ENCODE peak calls at places on chromosome 5, in eight cellular contexts. B is HepG2, R is tibial nerve, Y is spleen, T is ovary, L is A549, C is K562, Q is testis. N is an unnamed sample.

GRCh38 chr5:66945389-66946349 is 250.9 kb downstream of the CD180 start:
- DNase-seq in R (no peak), L (no peak), Y (no peak), T (no peak), C (no peak), B (no peak), Q (no peak), N (no peak)

GRCh38 chr5:55668356-55668755 is 43.8 kb downstream of the SLC38A9 start:
- DNase-seq in T (no peak), L (peak), Y (no peak), C (no peak), R (no peak), Q (no peak), B (no peak), N (peak)

GRCh38 chr5:62718368-62718767 is 139.7 kb downstream of the LRRC70 start:
- DNase-seq in Y (no peak), B (no peak), R (no peak), C (peak), Q (no peak), T (no peak), L (peak), N (no peak)

GRCh38 chr5:65062684-65063083 is 294.0 kb downstream of the CWC27 start:
- DNase-seq in Q (peak), T (peak), R (peak), L (peak), C (no peak), Y (no peak), B (no peak), N (peak)

GRCh38 chr5:112776301-112776856 is 38.7 kb downstream of the APC start:
- DNase-seq in B (no peak), Q (no peak), T (no peak), C (no peak), L (no peak), R (no peak), Y (no peak), N (no peak)

GRCh38 chr5:82287625-82288024 is 9.5 kb upstream of the RPS23 start:
- DNase-seq in L (no peak), R (no peak), T (no peak), C (no peak), B (no peak), Q (no peak), Y (no peak), N (no peak)

GRCh38 chr5:6383376-6383775 is 5.0 kb upstream of the MED10 start:
- DNase-seq in T (no peak), B (peak), C (no peak), L (no peak), R (no peak), Q (no peak), Y (no peak), N (no peak)

GRCh38 chr5:181052928-181053759 is 13.1 kb downstream of the BTNL9 start:
- DNase-seq in B (no peak), C (peak), Q (no peak), R (no peak), T (no peak), Y (peak), L (no peak), N (no peak)

GRCh38 chr5:174732040-174733020 is 7.9 kb downstream of the MSX2 start:
- DNase-seq in Q (no peak), Y (no peak), B (no peak), R (no peak), C (no peak), L (no peak), T (no peak), N (no peak)

GRCh38 chr5:139426222-139426885 is 13.0 kb downstream of the DNAJC18 start:
- DNase-seq in B (no peak), L (no peak), C (no peak), Y (no peak), R (no peak), Q (no peak), T (no peak), N (no peak)

GRCh38 chr5:98050583-98050982 is 722.9 kb upstream of the RGMB start:
- DNase-seq in Y (no peak), L (peak), B (no peak), C (no peak), Q (no peak), R (no peak), T (no peak), N (peak)

GRCh38 chr5:35031276-35031675 is 16.5 kb downstream of the AGXT2 start:
- DNase-seq in L (no peak), B (no peak), Y (no peak), T (no peak), R (no peak), C (no peak), Q (no peak), N (no peak)

GRCh38 chr5:157730900-157731271 is 334 bp upstream of the THG1L start:
- DNase-seq in B (no peak), Y (no peak), C (no peak), R (no peak), L (no peak), Q (no peak), T (no peak), N (no peak)

GRCh38 chr5:78718185-78718584 is 69.6 kb upstream of the LHFPL2 start:
- DNase-seq in R (no peak), B (no peak), C (no peak), Y (no peak), Q (no peak), L (no peak), T (no peak), N (no peak)

DNA sequence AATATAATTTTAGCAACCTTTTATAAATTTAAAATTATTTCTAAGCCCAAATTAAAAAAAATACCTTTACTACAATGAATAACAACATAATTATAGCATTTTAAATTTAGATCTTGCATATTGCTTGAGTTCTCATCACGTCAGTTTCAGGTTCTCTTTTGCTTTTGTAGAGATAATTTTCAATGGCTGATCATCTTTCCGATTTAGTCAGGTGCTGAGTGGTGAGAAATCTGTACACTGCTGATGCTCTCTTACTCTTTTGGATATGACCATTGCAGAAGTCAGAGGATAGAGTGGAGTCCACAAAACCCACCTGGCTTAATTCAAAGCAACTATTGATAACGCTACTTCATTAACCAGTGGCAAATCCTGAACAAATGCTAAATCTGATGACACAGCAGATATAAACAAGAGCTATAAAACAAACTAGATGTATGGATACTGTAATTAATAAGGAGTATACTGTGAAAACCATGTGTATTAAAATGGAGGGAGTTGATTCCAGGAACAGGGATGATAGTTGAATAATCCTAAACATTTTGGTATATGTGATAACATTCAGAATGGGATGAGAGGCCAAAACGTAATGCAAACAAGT is 394.8 kb downstream of the CSNK1G3 start:
- DNase-seq in R (no peak), B (no peak), C (no peak), Q (no peak), T (no peak), Y (no peak), L (no peak), N (no peak)
- TF ChIP-seq POLR2A in R (no peak), B (no peak), C (no peak), Q (no peak), T (no peak), Y (no peak), L (no peak), N (no peak)

DNA sequence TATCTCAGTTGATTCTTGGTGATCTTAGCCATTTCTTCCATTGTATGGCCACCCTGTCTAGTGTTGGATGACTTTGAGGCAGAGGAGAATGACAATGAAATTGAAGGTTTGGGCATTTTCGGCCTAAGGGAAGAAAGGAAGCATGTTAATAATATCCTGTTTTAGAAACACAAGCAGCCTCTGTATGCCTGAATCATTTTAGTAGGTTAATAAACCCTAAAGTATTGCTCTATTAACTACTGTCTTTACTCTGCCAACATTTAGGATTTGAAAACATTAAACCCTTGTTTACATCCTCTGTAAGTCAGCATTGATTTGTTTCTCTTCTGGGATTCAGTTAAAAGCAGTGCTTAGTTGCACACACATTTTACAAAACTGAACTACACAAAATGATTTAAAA is 359.0 kb downstream of the ARRDC3 start:
- DNase-seq in Q (no peak), R (no peak), Y (no peak), L (no peak), T (no peak), C (no peak), B (no peak), N (no peak)
- TF ChIP-seq POLR2A in Q (no peak), R (no peak), Y (no peak), L (no peak), T (no peak), C (no peak), B (no peak), N (no peak)

GRCh38 chr5:38821679-38822078 is 24.1 kb upstream of the OSMR start:
- DNase-seq in Y (no peak), L (no peak), R (no peak), B (no peak), C (no peak), T (no peak), Q (no peak), N (no peak)
- TF ChIP-seq POLR2A in Y (no peak), L (no peak), R (no peak), B (no peak), C (no peak), T (no peak), Q (no peak), N (no peak)

DNA sequence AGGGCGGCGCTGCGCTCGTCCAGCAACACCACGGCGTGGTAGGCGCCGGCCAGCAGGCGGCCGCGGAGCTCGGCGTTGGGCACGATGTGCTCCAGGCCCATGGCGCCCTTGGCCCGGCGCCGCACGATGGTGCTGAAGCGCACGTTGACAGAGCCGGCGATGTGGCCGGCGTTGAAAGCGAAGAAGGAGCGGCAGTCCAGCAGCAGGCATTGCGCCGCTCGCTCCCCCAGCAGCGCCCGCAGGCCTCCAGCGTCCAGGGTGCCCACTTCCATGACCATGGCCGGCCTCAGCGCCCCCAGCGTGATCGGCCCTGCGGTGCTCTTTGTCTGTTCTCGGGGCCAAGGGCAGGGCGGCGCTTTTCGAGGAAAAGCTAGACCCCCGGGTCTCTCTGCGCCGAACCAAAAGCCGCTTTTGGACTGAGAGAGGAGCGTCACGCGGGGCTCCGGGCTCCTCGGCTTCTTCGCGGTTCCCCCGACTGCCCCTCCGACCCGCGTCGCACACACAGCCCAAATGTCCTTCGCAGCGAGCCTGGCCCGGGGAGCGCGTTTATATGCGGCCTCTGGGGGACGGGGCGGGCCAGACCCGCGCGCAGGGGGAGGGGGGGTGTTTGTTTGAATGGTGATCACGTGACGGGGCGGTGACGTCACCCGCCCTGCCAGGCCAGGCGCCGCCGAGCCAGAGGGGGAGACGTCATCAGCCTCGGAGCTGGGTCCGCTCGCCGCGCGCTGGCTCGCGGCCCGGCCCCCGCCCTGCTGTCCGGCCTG is at the start of gene DUSP1:
- DNase-seq in T (peak), C (peak), Y (peak), L (peak), B (peak), Q (peak), R (peak), N (peak)
- TF ChIP-seq POLR2A in T (no peak), C (peak), Y (peak), L (peak), B (peak), Q (peak), R (peak), N (peak)

DNA sequence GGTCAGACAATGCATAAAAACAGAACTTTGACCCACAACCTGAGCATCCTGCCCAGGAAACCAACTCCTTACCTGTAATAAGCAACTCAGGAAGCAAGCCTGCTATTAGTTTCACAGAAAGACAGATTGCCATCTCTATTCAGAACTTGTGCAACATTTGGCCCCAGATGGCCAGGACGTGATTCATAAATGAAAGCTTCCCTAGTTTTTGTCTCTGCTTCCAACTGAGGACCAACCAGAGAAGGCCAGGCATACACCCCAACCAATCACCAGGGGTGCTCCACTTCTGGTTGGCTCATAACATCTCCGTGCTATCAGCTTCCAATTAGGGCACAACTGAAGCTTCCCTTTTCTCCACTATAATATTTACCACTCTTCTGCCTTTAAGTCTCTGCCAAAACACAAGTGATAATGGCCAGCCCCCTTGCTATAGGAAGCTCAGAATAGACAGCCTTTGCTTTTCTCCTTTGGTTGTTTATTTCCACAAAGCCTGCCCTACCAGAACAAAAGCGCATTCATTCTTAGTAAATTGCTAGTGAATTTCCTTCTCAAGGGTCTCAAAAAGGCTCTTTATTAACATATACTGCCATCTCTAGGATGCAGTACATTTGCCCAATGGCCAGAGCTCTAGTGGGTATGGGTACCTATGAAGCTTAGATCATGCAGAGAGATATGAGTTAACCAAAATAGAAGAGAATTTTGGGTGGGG is 289.7 kb upstream of the DAP start:
- DNase-seq in R (no peak), Q (no peak), L (no peak), C (no peak), Y (no peak), B (no peak), T (no peak), N (no peak)
- TF ChIP-seq POLR2A in R (no peak), Q (no peak), L (no peak), C (no peak), Y (no peak), B (no peak), T (no peak), N (no peak)

GRCh38 chr5:43603535-43604363 is 769 bp downstream of the NNT start:
- DNase-seq in L (no peak), C (peak), B (peak), Y (peak), R (peak), Q (peak), T (peak), N (no peak)
- TF ChIP-seq POLR2A in L (no peak), C (no peak), B (peak), Y (peak), R (no peak), Q (no peak), T (no peak), N (no peak)

GRCh38 chr5:147826351-147826750 is 5.1 kb downstream of the SPINK1 start:
- DNase-seq in Y (no peak), B (no peak), C (no peak), T (no peak), L (no peak), Q (no peak), R (no peak), N (no peak)
- TF ChIP-seq POLR2A in Y (no peak), B (no peak), C (no peak), T (no peak), L (no peak), Q (no peak), R (no peak), N (no peak)

GRCh38 chr5:42811591-42812392 is at the start of gene SELENOP:
- DNase-seq in R (peak), L (peak), Q (peak), B (peak), Y (no peak), C (peak), T (peak), N (peak)
- TF ChIP-seq POLR2A in R (peak), L (no peak), Q (peak), B (peak), Y (peak), C (peak), T (peak), N (no peak)

N was measured in H54.